ENCODE peak calls at places on chromosomes 13 and 19, in four cellular contexts. S, A, O and H are unnamed samples.

GRCh38 chr13:86052141-86052540 is 252.9 kb upstream of the SLITRK6 start:
- DNase-seq in O (no peak), S (no peak), A (no peak), H (no peak)

GRCh38 chr13:113153810-113154748 is 4.4 kb upstream of the PROZ start:
- DNase-seq in A (peak; percentile 75), O (no peak), S (peak; percentile 52), H (peak; percentile 22)

GRCh38 chr13:62512194-62513141 is 1096.8 kb upstream of the PCDH20 start:
- DNase-seq in A (peak; percentile 66), S (no peak), O (no peak), H (no peak)

GRCh38 chr13:28630864-28631263 is 28.1 kb upstream of the POMP start:
- DNase-seq in S (no peak), A (no peak), O (no peak), H (no peak)

GRCh38 chr13:30481241-30481760 is 15.6 kb upstream of the HMGB1 start:
- DNase-seq in A (no peak), S (no peak), O (no peak), H (no peak)

GRCh38 chr13:75864718-75865117 is 228.6 kb downstream of the LMO7 start:
- DNase-seq in A (no peak), S (no peak), O (no peak), H (no peak)

GRCh38 chr13:65829241-65830008 is 1400.7 kb downstream of the PCDH9 start:
- DNase-seq in O (no peak), A (no peak), S (no peak), H (no peak)

GRCh38 chr13:65926750-65927171 is 1303.4 kb downstream of the PCDH9 start:
- DNase-seq in S (no peak), O (no peak), A (no peak), H (no peak)

GRCh38 chr19:48085904-48086864 is 24.4 kb downstream of the PLA2G4C start:
- DNase-seq in A (no peak), S (no peak), O (no peak), H (no peak)

GRCh38 chr19:6832412-6832811 is 55.0 kb upstream of the ADGRE1 start:
- DNase-seq in O (no peak), A (no peak), S (no peak), H (no peak)

GRCh38 chr13:49253997-49254396 is 6.3 kb downstream of the CDADC1 start:
- DNase-seq in O (no peak), A (no peak), S (no peak), H (no peak)

GRCh38 chr13:49246850-49247721 is 639 bp upstream of the CDADC1 start:
- DNase-seq in O (no peak), A (no peak), S (no peak), H (no peak)

GRCh38 chr13:49253310-49253709 is 5.6 kb downstream of the CDADC1 start:
- DNase-seq in A (no peak), S (no peak), O (no peak), H (no peak)

GRCh38 chr13:49247722-49248432 is at the start of gene CDADC1:
- DNase-seq in A (peak; percentile 93), O (peak; percentile 56), S (peak; percentile 94), H (peak; percentile 78)

GRCh38 chr13:49248433-49249002 is 793 bp downstream of the CDADC1 start:
- DNase-seq in A (peak; percentile 19), O (no peak), S (no peak), H (no peak)
- TF ChIP-seq CTCF in A (no peak), O (no peak), S (no peak), H (peak; percentile 28)

DNA sequence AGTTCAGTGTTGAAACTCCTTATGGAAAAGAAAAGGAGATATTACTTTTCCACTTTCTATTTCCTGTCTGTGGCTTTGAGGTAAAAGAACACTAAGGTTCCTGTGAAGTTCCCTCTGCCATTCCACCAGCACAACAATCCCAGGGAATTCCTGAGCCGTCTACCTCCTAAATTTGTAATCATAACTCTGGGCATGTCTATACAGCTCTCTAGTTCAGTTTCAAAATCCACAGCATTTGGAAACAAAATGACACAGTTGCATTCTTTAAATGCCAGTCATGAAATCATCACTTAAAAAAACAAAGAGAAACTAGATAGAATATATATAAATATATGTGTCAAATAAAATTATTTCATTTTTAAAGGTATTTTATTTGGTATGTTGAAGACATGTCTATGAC is 9.0 kb upstream of the THSD1 start:
- DNase-seq in S (no peak), O (peak; percentile 23), A (no peak), H (no peak)
- TF ChIP-seq CTCF in S (no peak), O (no peak), A (no peak), H (no peak)

DNA sequence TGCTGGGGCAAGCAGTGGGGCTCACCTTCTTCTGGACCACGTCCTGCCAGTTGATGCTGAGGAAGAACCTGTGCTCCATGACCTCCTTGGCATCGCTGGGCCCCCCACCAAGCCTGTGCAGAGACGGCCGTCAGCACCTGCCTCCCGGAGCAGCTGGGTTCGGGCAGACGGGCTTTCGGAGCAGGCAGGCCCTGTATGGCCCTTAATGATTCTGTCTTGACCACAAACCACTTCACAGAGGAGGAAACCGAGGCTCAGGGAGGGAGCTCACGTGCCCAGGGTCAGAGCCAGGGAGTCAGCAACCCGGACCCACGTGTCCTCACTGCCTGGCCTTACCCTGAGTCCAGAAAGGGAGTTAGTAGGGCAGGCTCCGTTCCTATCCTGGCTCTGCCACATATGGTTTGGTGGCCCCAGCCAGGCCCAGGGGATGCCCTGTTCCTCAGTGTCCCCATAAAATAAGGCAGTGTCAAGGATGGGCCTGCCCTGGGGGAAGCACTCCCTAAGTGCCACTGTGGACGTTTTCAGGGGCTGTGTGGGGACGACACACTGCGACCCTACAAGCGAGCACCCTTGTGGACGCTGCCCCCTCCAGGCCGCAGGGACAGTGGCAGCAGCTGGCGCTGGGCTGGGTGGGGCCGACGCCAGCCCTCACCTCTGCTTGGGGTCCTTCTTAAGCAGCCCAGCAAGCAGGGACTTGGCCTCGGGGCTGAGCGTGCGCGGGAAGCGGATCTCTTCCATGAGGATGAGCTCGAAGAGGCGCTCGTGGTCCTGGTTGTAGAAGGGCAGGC is 8.9 kb upstream of the CCNP start:
- DNase-seq in S (no peak), O (no peak), A (no peak), H (no peak)
- TF ChIP-seq CTCF in S (no peak), O (peak; percentile 23), A (peak; percentile 36), H (peak; percentile 10)

DNA sequence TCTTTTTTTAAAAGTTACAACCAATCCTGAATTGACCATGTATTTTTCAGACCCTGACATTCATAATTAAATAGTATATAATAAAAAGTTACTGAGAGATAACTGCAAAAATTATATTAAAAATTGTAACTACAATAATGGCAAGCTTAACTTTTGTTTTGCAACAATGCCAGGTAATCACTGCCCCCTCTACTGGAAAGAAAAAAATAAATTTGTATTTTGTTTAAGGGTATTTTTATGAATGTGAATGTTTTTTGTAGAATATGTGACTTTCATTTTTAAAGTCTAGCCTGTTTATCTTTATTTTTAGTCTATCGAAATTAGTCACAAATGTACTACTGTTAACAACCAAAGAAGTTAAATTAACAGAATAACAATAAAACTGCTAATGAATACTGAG is 21.7 kb downstream of the MRPS31 start:
- DNase-seq in S (no peak), A (no peak), O (no peak), H (no peak)
- TF ChIP-seq CTCF in S (no peak), A (peak; percentile 26), O (no peak), H (no peak)

DNA sequence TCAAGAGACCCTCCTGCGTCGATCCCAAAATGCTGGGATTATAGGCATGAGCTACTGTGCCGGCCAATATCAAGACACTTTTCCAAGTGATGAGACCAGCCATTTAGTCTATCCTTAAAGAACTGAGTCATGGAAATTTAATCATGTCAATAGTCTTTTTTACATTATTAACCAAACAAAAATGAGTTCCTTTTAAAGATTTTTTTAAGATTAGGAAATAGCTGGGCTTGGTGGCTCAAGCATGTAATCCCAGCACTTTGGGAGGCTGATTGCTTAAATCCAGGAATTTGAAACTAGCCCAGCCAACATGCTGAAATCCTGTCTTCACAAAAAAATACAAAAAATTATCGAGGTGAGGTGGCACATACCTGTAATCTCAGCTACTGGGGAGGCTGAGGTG is 16.7 kb upstream of the ZNF564 start:
- DNase-seq in S (no peak), O (no peak), A (no peak), H (no peak)
- TF ChIP-seq CTCF in S (no peak), O (no peak), A (no peak), H (no peak)